ENCODE peak calls at places on chromosome 17, in eight cellular contexts. N is heart left ventricle, H is Peyer's patch, B is lower lobe of right lung, Y is PC-3, J is spleen, U is brain microvascular endothelial cell, L is body of pancreas. X is an unnamed sample.

GRCh38 chr17:10046786-10047609 is 141.9 kb upstream of the RCVRN start:
- DNase-seq in N (no peak), H (no peak), B (no peak), Y (no peak), J (no peak), U (no peak), L (no peak), X (no peak)

GRCh38 chr17:17109896-17110295 is 67.6 kb downstream of the MPRIP start:
- DNase-seq in N (no peak), H (peak; percentile 81), B (peak; percentile 88), Y (no peak), J (peak; percentile 87), U (no peak), L (no peak), X (no peak)

GRCh38 chr17:58314706-58315015 is 13.9 kb downstream of the TSPOAP1 start:
- DNase-seq in N (peak; percentile 20), H (no peak), B (no peak), Y (no peak), J (no peak), U (no peak), L (no peak), X (no peak)

GRCh38 chr17:76350463-76350862 is 3.3 kb downstream of the PRPSAP1 start:
- DNase-seq in N (no peak), H (no peak), B (peak; percentile 14), Y (no peak), J (no peak), U (no peak), L (no peak), X (no peak)

GRCh38 chr17:38706625-38707298 is 1.7 kb downstream of the MLLT6 start:
- DNase-seq in N (no peak), H (no peak), B (no peak), Y (no peak), J (no peak), U (no peak), L (no peak), X (no peak)

GRCh38 chr17:58336456-58337094 is 8.0 kb upstream of the TSPOAP1 start:
- DNase-seq in N (no peak), H (peak; percentile 45), B (no peak), Y (no peak), J (peak; percentile 77), U (no peak), L (no peak), X (no peak)

GRCh38 chr17:75776399-75777242 is 8.0 kb upstream of the UNK start:
- DNase-seq in N (no peak), H (peak; percentile 15), B (no peak), Y (no peak), J (peak; percentile 43), U (no peak), L (no peak), X (no peak)

GRCh38 chr17:51427259-51428255 is 167.2 kb downstream of the UTP18 start:
- DNase-seq in N (no peak), H (no peak), B (no peak), Y (no peak), J (no peak), U (no peak), L (no peak), X (no peak)

GRCh38 chr17:27078296-27078695 is 215.6 kb upstream of the WSB1 start:
- DNase-seq in N (no peak), H (no peak), B (no peak), Y (no peak), J (no peak), U (no peak), L (no peak), X (no peak)

GRCh38 chr17:50953831-50954601 is 87.9 kb upstream of the TOB1 start:
- DNase-seq in N (peak; percentile 74), H (no peak), B (peak; percentile 69), Y (no peak), J (no peak), U (peak; percentile 79), L (peak; percentile 58), X (no peak)

GRCh38 chr17:56174421-56174820 is 21.1 kb downstream of the ANKFN1 start:
- DNase-seq in N (no peak), H (no peak), B (no peak), Y (no peak), J (no peak), U (no peak), L (no peak), X (no peak)

GRCh38 chr17:67636841-67637240 is 80.9 kb upstream of the NOL11 start:
- DNase-seq in N (no peak), H (no peak), B (no peak), Y (peak; percentile 25), J (no peak), U (peak; percentile 15), L (peak; percentile 38), X (no peak)

GRCh38 chr17:59361386-59361785 is 29.9 kb downstream of the YPEL2 start:
- DNase-seq in N (no peak), H (no peak), B (no peak), Y (peak; percentile 62), J (no peak), U (peak; percentile 94), L (no peak), X (no peak)

GRCh38 chr17:5553479-5553878 is 30.8 kb downstream of the NLRP1 start:
- DNase-seq in N (no peak), H (no peak), B (no peak), Y (no peak), J (no peak), U (no peak), L (no peak), X (no peak)

GRCh38 chr17:73826181-73826871 is 182.1 kb upstream of the SDK2 start:
- DNase-seq in N (no peak), H (no peak), B (no peak), Y (no peak), J (no peak), U (no peak), L (no peak), X (no peak)

GRCh38 chr17:31400481-31400950 is 9.0 kb downstream of the RAB11FIP4 start:
- DNase-seq in N (no peak), H (no peak), B (no peak), Y (no peak), J (peak; percentile 32), U (no peak), L (peak; percentile 6), X (no peak)

DNA sequence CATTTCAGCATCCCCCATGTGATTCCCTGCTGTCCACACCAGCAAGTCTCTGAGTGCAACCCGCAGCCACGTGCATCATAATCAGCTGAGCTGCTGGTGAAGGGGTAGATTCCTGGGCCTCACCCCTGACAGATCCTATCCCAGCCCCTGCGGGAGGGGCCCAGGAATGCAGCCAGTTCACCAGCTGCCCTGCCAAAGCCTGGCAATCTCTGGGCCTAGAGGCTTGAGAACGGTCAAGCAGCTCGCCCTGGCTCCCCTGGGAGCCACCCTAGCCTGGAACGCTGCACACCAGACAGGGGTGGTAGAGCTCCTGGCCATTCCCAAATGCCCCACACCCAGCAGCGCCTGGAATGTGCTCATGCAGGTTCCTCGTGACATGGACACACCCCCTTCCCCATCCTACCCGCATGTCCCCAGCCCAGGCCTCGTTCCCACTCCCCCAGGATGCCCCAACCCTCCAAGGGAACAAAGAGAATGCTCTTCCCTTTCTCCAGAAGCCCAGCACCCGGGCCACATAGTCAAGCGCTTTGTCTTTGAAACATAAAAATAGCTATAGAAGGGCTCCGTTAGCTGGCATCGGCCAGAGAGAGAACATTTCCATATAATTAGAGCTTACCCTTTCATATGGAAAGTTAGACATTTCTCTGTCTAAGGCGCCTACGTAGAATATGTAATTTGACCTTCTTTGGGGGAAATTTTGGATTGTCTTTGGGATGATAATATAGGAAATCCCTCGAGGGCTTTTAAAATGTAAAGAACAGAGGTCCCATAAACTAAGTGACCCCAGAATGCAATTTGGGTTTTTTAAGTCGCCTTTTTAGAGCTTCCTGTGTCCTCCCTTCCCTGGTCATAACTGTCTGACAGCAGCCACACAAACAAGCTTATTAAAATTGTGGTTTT is 3.4 kb downstream of the CEP295NL start:
- DNase-seq in N (no peak), H (no peak), B (peak; percentile 79), Y (no peak), J (no peak), U (no peak), L (peak; percentile 48), X (peak; percentile 36)
- H3K27ac ChIP-seq in N (peak overlapping the region; percentile 54), H (no peak overlapping the region), B (peak overlapping the region; percentile 56), Y (no peak overlapping the region), J (peak overlapping the region; percentile 21), U (no peak overlapping the region), L (peak overlapping the region; percentile 28), X (peak overlapping the region; percentile 86)

GRCh38 chr17:28661635-28662526 is at the start of the genes SDF2 and SUPT6H:
- DNase-seq in N (peak; percentile 93), H (peak; percentile 95), B (peak; percentile 93), Y (peak; percentile 78), J (peak; percentile 96), U (peak; percentile 85), L (peak; percentile 88), X (peak; percentile 92)
- TF ChIP-seq CTCF in N (no peak), H (no peak), B (no peak), Y (no peak), J (no peak), U (no peak), L (peak; percentile 16), X (no peak)

DNA sequence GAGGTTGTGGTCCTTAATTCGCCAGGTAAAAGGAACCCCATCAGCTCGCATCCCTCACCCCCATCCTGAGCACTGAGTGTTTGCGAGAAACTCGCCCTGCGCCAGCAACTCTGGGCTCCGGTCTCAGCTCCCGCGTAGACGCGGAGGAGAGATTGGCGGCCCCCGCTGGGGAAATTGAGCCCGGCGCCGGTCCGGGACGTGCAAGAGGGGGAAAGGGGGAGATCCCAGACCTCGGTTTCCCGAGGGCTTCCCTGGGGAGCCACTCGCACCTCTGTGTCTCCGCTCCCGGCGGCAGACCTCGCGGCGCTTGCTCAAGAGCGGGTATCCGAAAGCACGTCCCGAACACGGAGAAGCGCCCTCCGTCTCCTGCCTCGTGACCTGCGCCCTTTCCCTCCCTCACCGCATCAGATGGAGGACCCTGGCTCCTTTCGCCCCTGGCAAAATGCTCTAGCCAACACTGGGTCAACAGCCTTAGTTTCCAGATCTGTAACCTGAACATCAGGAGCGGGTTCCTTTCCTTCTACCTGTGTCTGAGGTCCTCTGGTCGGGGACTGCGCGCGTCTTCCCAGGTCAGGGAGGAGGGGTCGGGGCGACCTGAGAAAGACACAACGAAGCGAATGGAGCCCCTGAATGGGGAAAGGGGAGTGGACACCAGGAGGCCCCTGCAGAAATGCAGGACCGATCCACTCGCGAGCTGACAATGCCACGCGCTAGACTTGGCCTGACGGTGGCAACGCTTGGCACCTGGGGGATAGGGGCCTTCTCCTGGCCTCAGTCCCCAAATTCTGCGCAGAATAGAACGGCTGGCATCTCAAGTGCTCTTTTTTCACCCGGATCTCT is 2.9 kb upstream of the SOX9 start:
- DNase-seq in N (no peak), H (no peak), B (no peak), Y (no peak), J (no peak), U (no peak), L (peak; percentile 38), X (no peak)
- H3K4me3 ChIP-seq in N (peak overlapping the region; percentile 76), H (peak overlapping the region; percentile 49), B (peak overlapping the region; percentile 43), Y (no peak overlapping the region), J (no peak overlapping the region), U (peak overlapping the region; percentile 55), L (no peak overlapping the region), X (peak overlapping the region; percentile 45)

DNA sequence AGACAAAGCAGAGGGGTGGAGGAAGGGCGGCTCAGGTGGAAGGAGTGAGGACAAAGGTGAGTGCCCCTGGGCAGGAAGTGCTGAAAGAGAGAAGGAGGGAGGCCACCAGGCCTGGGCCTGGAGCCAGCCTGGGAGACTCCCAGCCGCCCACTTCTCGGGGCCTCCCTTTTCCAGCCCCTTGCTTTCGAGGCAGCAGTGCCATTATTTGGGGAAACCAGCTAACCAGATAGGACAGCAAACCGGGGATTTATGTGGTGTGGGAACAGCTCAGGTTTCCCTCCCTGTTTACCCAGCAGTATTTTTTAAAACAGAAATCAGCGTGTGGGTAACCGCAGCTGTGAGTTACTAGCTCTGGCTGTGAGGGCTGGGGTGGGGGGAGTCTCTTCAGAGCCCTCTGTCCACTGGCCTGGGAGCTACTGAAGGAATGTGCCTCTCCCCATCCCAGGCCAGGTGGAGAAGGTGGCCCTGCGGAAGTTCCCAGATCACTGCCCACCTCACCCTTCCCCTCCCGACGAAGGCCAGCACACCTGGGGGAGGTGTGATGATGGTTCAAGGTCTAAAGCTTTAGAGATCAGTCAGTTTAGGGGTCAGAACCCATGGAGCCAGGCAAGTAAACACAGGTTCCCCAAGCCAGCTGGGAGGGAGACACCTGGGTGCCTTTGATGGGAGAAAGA is 8.4 kb upstream of the MEOX1 start:
- DNase-seq in N (peak; percentile 42), H (peak; percentile 75), B (no peak), Y (peak; percentile 89), J (no peak), U (no peak), L (peak; percentile 47), X (no peak)
- H3K27ac ChIP-seq in N (no peak overlapping the region), H (peak overlapping the region; percentile 72), B (no peak overlapping the region), Y (peak overlapping the region; percentile 3), J (peak overlapping the region; percentile 50), U (no peak overlapping the region), L (no peak overlapping the region), X (no peak overlapping the region)